ENCODE peak calls at places on chromosomes 13 and 19, in four cellular contexts. X is fibroblast of pulmonary artery, B is thoracic aorta, K is AG04449. P is an unnamed sample.

GRCh38 chr19:43574424-43575155 is 737 bp downstream of the XRCC1 start:
- DNase-seq in X (no peak), B (no peak), K (no peak), P (no peak)

GRCh38 chr19:610801-611505 is 21.3 kb downstream of the HCN2 start:
- DNase-seq in X (peak; percentile 71), B (no peak), K (peak; percentile 59), P (peak; percentile 87)

GRCh38 chr13:74026753-74027152 is 107.5 kb downstream of the KLF12 start:
- DNase-seq in X (peak; percentile 20), B (no peak), K (no peak), P (peak; percentile 41)

GRCh38 chr19:42113641-42114348 is 18.5 kb downstream of the POU2F2 start:
- DNase-seq in X (peak; percentile 96), B (no peak), K (peak; percentile 91), P (peak; percentile 74)

GRCh38 chr19:42193294-42193693 is 24.2 kb downstream of the DEDD2 start:
- DNase-seq in X (no peak), B (no peak), K (no peak), P (no peak)

GRCh38 chr13:113586661-113587479 is 2.3 kb downstream of the TFDP1 start:
- DNase-seq in X (no peak), B (no peak), K (no peak), P (no peak)

GRCh38 chr19:40774916-40775631 is at the start of gene MIA:
- DNase-seq in X (no peak), B (no peak), K (no peak), P (no peak)

GRCh38 chr19:45505151-45505995 is 1.9 kb upstream of the VASP start:
- DNase-seq in X (peak; percentile 47), B (no peak), K (no peak), P (no peak)

GRCh38 chr19:48508729-48509310 is 2.8 kb downstream of the LMTK3 start:
- DNase-seq in X (no peak), B (no peak), K (no peak), P (no peak)

GRCh38 chr19:48999481-49000325 is 6.0 kb downstream of the RUVBL2 start:
- DNase-seq in X (peak; percentile 79), B (no peak), K (no peak), P (peak; percentile 60)

GRCh38 chr19:752652-753517 is 2.0 kb downstream of the MISP start:
- DNase-seq in X (peak; percentile 74), B (no peak), K (peak; percentile 26), P (no peak)

GRCh38 chr19:5804516-5805464 is at the start of gene NRTN:
- DNase-seq in X (no peak), B (no peak), K (no peak), P (peak; percentile 93)

GRCh38 chr13:107373551-107373950 is 805.6 kb upstream of the ARGLU1 start:
- DNase-seq in X (peak; percentile 77), B (no peak), K (no peak), P (no peak)

GRCh38 chr13:113013878-113014751 is 45.1 kb downstream of the MCF2L start:
- DNase-seq in X (no peak), B (no peak), K (no peak), P (no peak)

GRCh38 chr19:49468746-49469447 is 5.1 kb upstream of the FLT3LG start:
- DNase-seq in X (peak; percentile 71), B (peak; percentile 31), K (no peak), P (peak; percentile 90)

GRCh38 chr19:36638862-36639510 is 27.7 kb downstream of the ZNF461 start:
- DNase-seq in X (peak; percentile 7), B (no peak), K (no peak), P (no peak)

GRCh38 chr19:55075366-55075998 is at the start of gene EPS8L1:
- DNase-seq in X (no peak), B (no peak), K (no peak), P (no peak)

GRCh38 chr13:51666839-51667238 is 82.6 kb downstream of the WDFY2 start:
- DNase-seq in X (no peak), B (no peak), K (no peak), P (no peak)

GRCh38 chr13:35765387-35765786 is 288.9 kb upstream of the MAB21L1 start:
- DNase-seq in X (no peak), B (no peak), K (no peak), P (no peak)

GRCh38 chr19:42155796-42156195 is 23.6 kb upstream of the POU2F2 start:
- DNase-seq in X (no peak), B (no peak), K (no peak), P (no peak)

GRCh38 chr19:54319049-54319448 is 6.1 kb upstream of the LILRA5 start:
- DNase-seq in X (no peak), B (no peak), K (no peak), P (no peak)

GRCh38 chr13:112345826-112346172 is 30.4 kb upstream of the SPACA7 start:
- DNase-seq in X (no peak), B (no peak), K (no peak), P (no peak)

GRCh38 chr19:39539165-39539518 is 819 bp downstream of the EID2 start:
- DNase-seq in X (peak; percentile 46), B (no peak), K (no peak), P (no peak)

GRCh38 chr19:46890423-46891170 is 29.8 kb downstream of the ARHGAP35 start:
- DNase-seq in X (peak; percentile 63), B (no peak), K (peak; percentile 80), P (no peak)

GRCh38 chr13:51315658-51316057 is 23.8 kb upstream of the SERPINE3 start:
- DNase-seq in X (no peak), B (no peak), K (no peak), P (no peak)

GRCh38 chr19:33052352-33052972 is 12.2 kb downstream of the RHPN2 start:
- DNase-seq in X (peak; percentile 73), B (no peak), K (no peak), P (no peak)

GRCh38 chr13:32037471-32037870 is 5.9 kb downstream of the FRY start:
- DNase-seq in X (no peak), B (no peak), K (no peak), P (no peak)

GRCh38 chr19:34676697-34677385 is at the start of gene SCGB2B2:
- DNase-seq in X (no peak), B (no peak), K (no peak), P (no peak)

GRCh38 chr19:29042450-29042849 is 170.5 kb downstream of the UQCRFS1 start:
- DNase-seq in X (no peak), B (no peak), K (no peak), P (no peak)

GRCh38 chr19:17872251-17873001 is 681 bp downstream of the SLC5A5 start:
- DNase-seq in X (no peak), B (no peak), K (no peak), P (no peak)

GRCh38 chr19:2461751-2462634 is 5.2 kb upstream of the LMNB2 start:
- DNase-seq in X (peak; percentile 55), B (no peak), K (no peak), P (peak; percentile 90)

GRCh38 chr19:49696865-49697264 is 5.9 kb downstream of the CPT1C start:
- DNase-seq in X (no peak), B (no peak), K (no peak), P (no peak)

GRCh38 chr19:51676566-51677083 is 16.5 kb upstream of the SPACA6 start:
- DNase-seq in X (no peak), B (no peak), K (no peak), P (no peak)

GRCh38 chr13:34462843-34463242 is 479.2 kb upstream of the NBEA start:
- DNase-seq in X (peak; percentile 64), B (no peak), K (no peak), P (no peak)

DNA sequence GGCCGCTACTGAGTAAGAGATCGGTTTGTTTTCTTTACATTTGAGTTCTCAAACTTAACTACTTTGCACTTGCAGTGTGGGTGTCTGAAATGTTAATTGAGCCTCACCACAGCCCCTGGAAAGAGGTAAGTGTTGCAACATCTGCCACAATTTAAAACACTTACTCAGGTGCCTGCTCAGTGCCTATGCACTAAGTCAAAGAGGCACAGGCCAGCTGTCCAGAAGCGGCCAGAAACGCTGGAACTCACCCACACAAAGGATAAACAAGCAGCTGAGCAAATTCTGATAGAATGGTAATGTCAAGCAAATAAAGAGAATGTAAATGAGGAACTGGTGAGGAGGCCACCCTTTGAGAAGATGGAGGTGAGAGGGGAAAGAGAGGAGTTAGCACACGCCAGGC is 67.8 kb upstream of the SERP2 start:
- DNase-seq in X (no peak), B (no peak), K (no peak), P (no peak)
- TF ChIP-seq CTCF in X (no peak), B (no peak), K (no peak), P (no peak)

DNA sequence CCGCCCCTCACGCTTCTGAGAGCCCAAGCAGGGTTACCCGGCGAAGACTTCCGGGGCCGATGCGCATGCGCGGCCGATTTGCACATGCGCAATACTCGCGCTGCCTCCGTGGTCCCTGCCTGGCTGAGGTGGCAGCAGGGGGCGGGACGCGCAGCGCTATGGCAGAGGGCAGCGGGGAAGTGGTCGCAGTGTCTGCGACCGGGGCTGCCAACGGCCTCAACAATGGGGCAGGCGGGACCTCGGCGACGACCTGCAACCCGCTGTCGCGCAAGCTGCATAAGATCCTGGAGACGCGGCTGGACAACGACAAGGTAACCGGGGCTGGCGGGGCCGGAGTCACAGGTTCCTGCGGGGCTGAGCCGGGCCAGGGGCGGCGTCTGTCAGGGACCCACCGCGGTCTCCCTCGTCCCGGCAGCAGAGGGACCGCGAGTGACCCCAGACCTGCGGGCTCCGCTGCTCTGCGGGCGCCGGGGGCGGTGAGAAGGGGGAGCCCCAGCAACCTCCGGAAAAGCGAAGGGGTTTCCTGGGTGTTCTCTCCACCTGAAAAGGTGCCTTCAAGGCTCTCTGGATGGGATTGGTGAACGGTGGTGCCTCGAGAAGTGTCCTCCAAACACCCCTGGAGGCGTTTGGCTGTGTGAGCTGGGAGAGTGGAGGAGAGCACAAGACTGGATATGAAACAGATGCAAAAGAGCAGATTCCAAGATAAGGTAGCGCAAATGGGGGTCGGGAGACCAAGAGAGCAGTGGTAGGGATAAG is at the start of gene COG6:
- DNase-seq in X (peak; percentile 88), B (peak; percentile 64), K (no peak), P (peak; percentile 90)
- TF ChIP-seq CTCF in X (no peak), B (no peak), K (peak; percentile 29), P (no peak)

GRCh38 chr19:4717191-4717965 is 6.3 kb downstream of the DPP9 start:
- DNase-seq in X (peak; percentile 45), B (no peak), K (no peak), P (no peak)

GRCh38 chr19:4717966-4718701 is 5.5 kb downstream of the DPP9 start:
- DNase-seq in X (no peak), B (no peak), K (no peak), P (no peak)

GRCh38 chr19:4721196-4721595 is 2.4 kb downstream of the DPP9 start:
- DNase-seq in X (no peak), B (no peak), K (no peak), P (no peak)

GRCh38 chr19:4720037-4720700 is 3.5 kb downstream of the DPP9 start:
- DNase-seq in X (no peak), B (no peak), K (no peak), P (no peak)

DNA sequence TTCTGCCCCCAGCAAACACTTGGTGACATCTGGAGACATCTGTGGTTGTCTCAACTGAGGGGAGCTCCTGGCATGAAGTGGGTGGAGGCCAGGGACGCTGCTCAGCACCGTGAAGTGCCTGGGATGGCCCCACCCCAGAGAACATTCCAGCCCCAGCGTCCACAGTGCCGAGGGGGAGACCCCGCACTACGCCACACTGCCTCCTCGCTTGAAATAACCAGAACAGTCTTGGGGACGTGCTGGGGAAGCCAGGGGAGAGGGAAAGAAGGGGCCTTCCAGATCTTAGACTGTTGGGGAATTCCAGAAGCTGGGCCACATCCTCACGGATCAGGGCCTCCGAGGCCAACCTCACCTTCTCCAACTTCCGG is 4.2 kb downstream of the DPP9 start:
- DNase-seq in X (no peak), B (no peak), K (no peak), P (no peak)
- TF ChIP-seq CTCF in X (no peak), B (no peak), K (no peak), P (no peak)

GRCh38 chr13:37960427-37960826 is 90.9 kb upstream of the TRPC4 start:
- DNase-seq in X (peak; percentile 3), B (no peak), K (no peak), P (no peak)
- TF ChIP-seq CTCF in X (peak; percentile 40), B (no peak), K (peak; percentile 13), P (no peak)